ENCODE peak calls at places on chromosomes 3 and 15, in seven cellular contexts. U is ascending aorta; Q is CD4-positive, alpha-beta T cell; M is AG09319; A is B cell; W is heart left ventricle; J is GM12878. Z is an unnamed sample.

GRCh38 chr3:4826237-4827100 is 152.8 kb upstream of the BHLHE40 start:
- DNase-seq in U (peak), Q (no peak), M (no peak), A (no peak), W (peak), J (no peak), Z (no peak)

GRCh38 chr3:32383136-32383711 is 8.4 kb upstream of the CMTM7 start:
- DNase-seq in U (no peak), Q (no peak), M (no peak), A (no peak), W (no peak), J (no peak), Z (no peak)

GRCh38 chr3:120182613-120183524 is 88.6 kb upstream of the GSK3B start:
- DNase-seq in U (no peak), Q (no peak), M (no peak), A (no peak), W (no peak), J (no peak), Z (no peak)

GRCh38 chr3:112633191-112633590 is 7.8 kb downstream of the CCDC80 start:
- DNase-seq in U (no peak), Q (no peak), M (no peak), A (no peak), W (no peak), J (no peak), Z (no peak)

GRCh38 chr15:22968356-22968755 is 11.8 kb downstream of the CYFIP1 start:
- DNase-seq in U (no peak), Q (no peak), M (no peak), A (no peak), W (no peak), J (no peak), Z (no peak)

GRCh38 chr15:82124331-82125263 is 78.8 kb upstream of the MEX3B start:
- DNase-seq in U (no peak), Q (no peak), M (no peak), A (no peak), W (no peak), J (no peak), Z (no peak)

GRCh38 chr3:195448205-195448875 is 5.5 kb upstream of the ACAP2 start:
- DNase-seq in U (no peak), Q (no peak), M (no peak), A (no peak), W (no peak), J (no peak), Z (no peak)

GRCh38 chr3:195729476-195729875 is 8.7 kb downstream of the MUC20 start:
- DNase-seq in U (no peak), Q (no peak), M (no peak), A (no peak), W (peak), J (no peak), Z (no peak)

GRCh38 chr15:64398575-64398974 is 10.9 kb downstream of the TRIP4 start:
- DNase-seq in U (no peak), Q (no peak), M (no peak), A (no peak), W (no peak), J (no peak), Z (no peak)

GRCh38 chr15:49235446-49236207 is 65.6 kb downstream of the GALK2 start:
- DNase-seq in U (no peak), Q (peak), M (peak), A (peak), W (no peak), J (peak), Z (peak)

GRCh38 chr3:63955830-63956545 is 43.8 kb upstream of the SCAANT1 start:
- DNase-seq in U (no peak), Q (no peak), M (no peak), A (no peak), W (no peak), J (no peak), Z (no peak)

GRCh38 chr15:98699591-98700424 is 51.5 kb downstream of the IGF1R start:
- DNase-seq in U (no peak), Q (no peak), M (no peak), A (no peak), W (no peak), J (no peak), Z (no peak)

GRCh38 chr3:158768881-158769518 is 32.9 kb upstream of the MFSD1 start:
- DNase-seq in U (no peak), Q (no peak), M (peak), A (no peak), W (no peak), J (no peak), Z (no peak)

GRCh38 chr15:56805466-56806146 is 72.3 kb upstream of the ZNF280D start:
- DNase-seq in U (no peak), Q (no peak), M (peak), A (no peak), W (no peak), J (no peak), Z (no peak)

GRCh38 chr3:64289622-64290021 is 64.4 kb upstream of the PRICKLE2 start:
- DNase-seq in U (no peak), Q (no peak), M (no peak), A (no peak), W (no peak), J (no peak), Z (no peak)

GRCh38 chr15:98382139-98382538 is 266.2 kb upstream of the IGF1R start:
- DNase-seq in U (no peak), Q (no peak), M (no peak), A (no peak), W (no peak), J (no peak), Z (no peak)

GRCh38 chr3:186566772-186567071 is 417 bp downstream of the TBCCD1 start:
- DNase-seq in U (no peak), Q (no peak), M (no peak), A (no peak), W (no peak), J (no peak), Z (no peak)

GRCh38 chr15:34297059-34297458 is 40.5 kb downstream of the SLC12A6 start:
- DNase-seq in U (no peak), Q (no peak), M (no peak), A (no peak), W (no peak), J (no peak), Z (no peak)

GRCh38 chr3:144921710-144922109 is 950.1 kb downstream of the DIPK2A start:
- DNase-seq in U (no peak), Q (no peak), M (no peak), A (no peak), W (no peak), J (no peak), Z (no peak)

GRCh38 chr3:13452490-13453335 is 27.4 kb upstream of the HDAC11 start:
- DNase-seq in U (no peak), Q (peak), M (peak), A (peak), W (no peak), J (peak), Z (no peak)

GRCh38 chr3:15629860-15630597 is 28.5 kb downstream of the BTD start:
- DNase-seq in U (no peak), Q (peak), M (peak), A (peak), W (no peak), J (peak), Z (no peak)

GRCh38 chr3:127585163-127585812 is 5.2 kb downstream of the TPRA1 start:
- DNase-seq in U (no peak), Q (no peak), M (no peak), A (no peak), W (peak), J (no peak), Z (no peak)

GRCh38 chr15:65089206-65089824 is 12.8 kb downstream of the KBTBD13 start:
- DNase-seq in U (no peak), Q (no peak), M (no peak), A (no peak), W (no peak), J (no peak), Z (no peak)

GRCh38 chr15:60086676-60087446 is 82.8 kb downstream of the FOXB1 start:
- DNase-seq in U (no peak), Q (no peak), M (no peak), A (no peak), W (no peak), J (no peak), Z (no peak)

GRCh38 chr3:45545476-45545875 is 49.1 kb upstream of the LIMD1 start:
- DNase-seq in U (peak), Q (no peak), M (no peak), A (no peak), W (no peak), J (no peak), Z (no peak)

GRCh38 chr3:127611251-127611650 is 13.0 kb downstream of the MCM2 start:
- DNase-seq in U (no peak), Q (no peak), M (no peak), A (no peak), W (no peak), J (no peak), Z (no peak)

GRCh38 chr3:9795212-9795611 is 2.3 kb downstream of the ARPC4 start:
- DNase-seq in U (no peak), Q (no peak), M (no peak), A (peak), W (no peak), J (peak), Z (no peak)

GRCh38 chr15:43547539-43547938 is 30.1 kb downstream of the MAP1A start:
- DNase-seq in U (no peak), Q (no peak), M (no peak), A (no peak), W (no peak), J (no peak), Z (no peak)

GRCh38 chr3:23738946-23739345 is 66.8 kb upstream of the UBE2E1 start:
- DNase-seq in U (no peak), Q (no peak), M (no peak), A (no peak), W (no peak), J (no peak), Z (no peak)

GRCh38 chr15:62942411-62942810 is 100.1 kb upstream of the TPM1 start:
- DNase-seq in U (no peak), Q (no peak), M (no peak), A (no peak), W (no peak), J (no peak), Z (no peak)

GRCh38 chr15:56679247-56679646 is 54.1 kb downstream of the ZNF280D start:
- DNase-seq in U (no peak), Q (no peak), M (no peak), A (no peak), W (no peak), J (no peak), Z (no peak)

GRCh38 chr3:125213946-125214542 is 1.5 kb upstream of the SLC12A8 start:
- DNase-seq in U (no peak), Q (no peak), M (no peak), A (no peak), W (no peak), J (no peak), Z (no peak)

GRCh38 chr3:120894285-120894684 is 13.7 kb upstream of the STXBP5L start:
- DNase-seq in U (no peak), Q (no peak), M (no peak), A (no peak), W (no peak), J (no peak), Z (no peak)

GRCh38 chr3:153315781-153316180 is 153.8 kb downstream of the RAP2B start:
- DNase-seq in U (no peak), Q (no peak), M (peak), A (no peak), W (no peak), J (no peak), Z (no peak)

GRCh38 chr15:44713006-44713966 is 2.0 kb downstream of the B2M start:
- DNase-seq in U (no peak), Q (no peak), M (no peak), A (no peak), W (no peak), J (no peak), Z (no peak)
- TF ChIP-seq CTCF in U (no peak), Q (peak), M (no peak), A (peak), W (no peak), J (peak), Z (no peak)

GRCh38 chr3:57701781-57702180 is 8.9 kb upstream of the DENND6A start:
- DNase-seq in U (no peak), Q (no peak), M (no peak), A (no peak), W (no peak), J (no peak), Z (no peak)

GRCh38 chr3:57692404-57693191 is at the start of gene DENND6A:
- DNase-seq in U (peak), Q (peak), M (peak), A (peak), W (peak), J (peak), Z (peak)

GRCh38 chr3:57694146-57694545 is 1.3 kb upstream of the DENND6A start:
- DNase-seq in U (no peak), Q (no peak), M (no peak), A (no peak), W (no peak), J (no peak), Z (no peak)

GRCh38 chr3:57700737-57701136 is 7.9 kb upstream of the DENND6A start:
- DNase-seq in U (no peak), Q (no peak), M (no peak), A (no peak), W (no peak), J (no peak), Z (no peak)

DNA sequence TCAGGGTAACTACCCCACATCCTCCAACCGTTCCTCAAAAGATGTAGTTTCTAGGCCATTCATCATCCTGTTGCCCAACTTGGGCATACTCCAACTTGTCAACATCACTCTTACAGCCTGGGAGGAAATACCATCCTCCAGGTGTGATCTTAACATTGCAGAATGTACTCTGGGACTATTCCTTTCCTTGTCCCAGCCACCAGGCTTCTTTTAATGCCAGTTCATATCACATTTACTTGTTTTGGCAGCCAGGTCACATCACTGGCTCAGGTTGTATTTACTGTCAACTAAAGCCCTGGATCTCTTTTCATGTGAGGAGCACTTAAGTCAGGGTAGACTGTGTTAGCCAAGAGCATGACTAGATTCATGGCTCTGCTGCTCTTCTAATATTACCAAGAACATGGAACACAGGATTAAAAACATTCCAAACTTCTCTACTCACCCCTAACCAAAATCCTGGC is 4.0 kb upstream of the DENND6A start:
- DNase-seq in U (no peak), Q (no peak), M (no peak), A (no peak), W (no peak), J (no peak), Z (no peak)
- TF ChIP-seq CTCF in U (no peak), Q (no peak), M (no peak), A (no peak), W (no peak), J (no peak), Z (no peak)

GRCh38 chr15:74611341-74611740 is 4.3 kb upstream of the CLK3 start:
- DNase-seq in U (no peak), Q (no peak), M (no peak), A (no peak), W (no peak), J (no peak), Z (no peak)
- TF ChIP-seq CTCF in U (no peak), Q (no peak), M (no peak), A (no peak), W (no peak), J (no peak), Z (no peak)

DNA sequence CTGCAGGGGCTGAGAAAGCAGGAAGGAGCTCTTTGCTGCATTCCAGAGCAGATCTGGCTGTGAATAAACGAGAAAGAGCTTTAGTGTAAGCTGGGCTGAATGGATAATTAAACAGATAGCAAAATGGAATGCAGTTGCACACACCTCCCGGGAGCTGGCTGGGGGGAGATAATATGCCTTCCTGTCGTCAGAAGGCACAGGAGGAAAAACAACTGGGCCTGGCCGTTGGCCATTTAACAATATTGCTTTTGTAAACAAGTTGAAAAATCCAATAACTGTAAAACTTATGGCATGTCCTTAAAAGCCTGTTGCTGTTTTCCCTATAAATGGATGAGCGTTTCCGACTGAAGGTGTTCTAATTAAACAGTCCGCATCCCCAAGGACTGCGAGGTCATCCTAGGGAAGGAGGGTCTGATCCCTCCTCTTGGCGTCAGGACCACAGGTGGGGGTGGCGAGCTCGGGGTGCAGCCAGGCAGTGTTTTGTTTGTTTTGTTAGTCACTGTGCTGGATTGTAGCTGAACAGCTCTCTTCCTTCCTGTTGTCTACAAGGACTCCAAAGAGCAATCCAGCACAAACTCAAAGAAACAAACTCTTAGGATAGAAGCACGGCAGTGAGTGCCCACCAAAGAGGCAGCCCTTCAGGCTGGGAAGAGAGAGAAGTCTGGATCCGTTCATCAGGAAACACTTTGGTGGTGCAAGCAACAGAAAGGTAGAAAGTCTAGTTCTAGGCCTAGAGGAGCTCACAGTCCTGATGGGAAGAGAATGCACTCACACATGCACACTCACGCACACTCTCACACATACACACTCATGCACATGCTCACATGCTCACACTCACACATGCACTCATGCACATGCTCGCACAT is 133.4 kb upstream of the SMAD3 start:
- DNase-seq in U (no peak), Q (no peak), M (no peak), A (no peak), W (no peak), J (no peak), Z (no peak)
- TF ChIP-seq CTCF in U (no peak), Q (no peak), M (no peak), A (no peak), W (no peak), J (no peak), Z (no peak)

GRCh38 chr3:72810063-72810462 is 38.2 kb downstream of the SHQ1 start:
- DNase-seq in U (no peak), Q (no peak), M (no peak), A (no peak), W (no peak), J (no peak), Z (no peak)

GRCh38 chr3:72812201-72812600 is 36.0 kb downstream of the SHQ1 start:
- DNase-seq in U (no peak), Q (no peak), M (no peak), A (no peak), W (no peak), J (no peak), Z (no peak)

GRCh38 chr3:72810659-72811434 is 37.4 kb downstream of the SHQ1 start:
- DNase-seq in U (no peak), Q (no peak), M (no peak), A (no peak), W (no peak), J (no peak), Z (no peak)

GRCh38 chr3:72814308-72814707 is 33.9 kb downstream of the SHQ1 start:
- DNase-seq in U (no peak), Q (no peak), M (no peak), A (no peak), W (no peak), J (no peak), Z (no peak)

GRCh38 chr3:72811551-72811950 is 36.7 kb downstream of the SHQ1 start:
- DNase-seq in U (no peak), Q (no peak), M (no peak), A (no peak), W (no peak), J (no peak), Z (no peak)
- TF ChIP-seq CTCF in U (no peak), Q (peak), M (no peak), A (no peak), W (no peak), J (no peak), Z (peak)

DNA sequence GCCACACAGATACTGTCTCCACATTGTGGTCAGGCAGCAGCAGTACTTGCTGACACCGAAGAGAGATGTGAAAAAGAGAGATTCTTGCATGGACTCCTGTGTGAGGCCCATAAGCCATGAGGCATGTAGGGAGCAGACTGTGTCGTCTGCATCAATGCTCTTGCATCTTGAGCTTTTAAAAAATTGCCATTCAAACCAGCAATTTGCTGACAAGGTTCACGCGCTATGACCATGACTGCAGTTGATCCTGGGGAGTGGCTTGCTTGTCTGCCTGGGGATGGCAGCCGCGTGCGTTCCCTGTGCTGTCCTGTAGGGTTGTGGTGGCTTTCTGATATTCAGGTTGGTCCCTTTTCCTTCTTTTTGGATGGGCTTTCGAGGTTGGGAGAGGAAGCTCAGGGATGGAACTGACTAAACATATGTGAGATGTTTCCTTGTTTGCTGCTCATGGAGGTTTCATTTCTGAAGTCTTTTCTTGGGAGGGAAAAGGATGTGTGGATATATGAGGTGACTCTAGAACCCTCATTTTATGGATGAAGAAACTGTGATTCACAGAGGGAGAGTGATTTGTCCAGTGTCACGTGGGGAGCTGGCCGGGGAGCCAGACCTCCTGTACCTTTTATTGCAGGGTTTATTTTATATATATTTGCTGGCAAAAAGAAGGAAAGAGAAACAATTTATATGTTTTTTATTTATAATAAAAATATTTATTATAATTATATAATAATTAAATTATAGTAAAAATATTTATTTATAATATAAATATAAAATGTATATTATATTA is 48.6 kb downstream of the LPP start:
- DNase-seq in U (no peak), Q (no peak), M (no peak), A (no peak), W (no peak), J (no peak), Z (no peak)
- TF ChIP-seq CTCF in U (no peak), Q (no peak), M (no peak), A (no peak), W (no peak), J (no peak), Z (peak)

GRCh38 chr15:88193415-88193814 is 63.1 kb downstream of the NTRK3 start:
- DNase-seq in U (no peak), Q (no peak), M (no peak), A (no peak), W (no peak), J (no peak), Z (no peak)
- TF ChIP-seq CTCF in U (no peak), Q (no peak), M (no peak), A (no peak), W (no peak), J (no peak), Z (peak)

Z was measured in progenitor cell of endocrine pancreas.